ENCODE peak calls at places on chromosome 15, in five cellular contexts. P is brain microvascular endothelial cell, K is kidney, R is transverse colon, I is heart right ventricle. U is an unnamed sample.

GRCh38 chr15:100036030-100036429 is 302.8 kb upstream of the LYSMD4 start:
- DNase-seq in P (no peak), K (no peak), R (no peak), I (no peak), U (no peak)

GRCh38 chr15:33154366-33155166 is 39.9 kb downstream of the FMN1 start:
- DNase-seq in P (peak; percentile 51), K (no peak), R (peak; percentile 30), I (no peak), U (no peak)

GRCh38 chr15:40115670-40116093 is 7.0 kb upstream of the BMF start:
- DNase-seq in P (no peak), K (peak; percentile 91), R (peak; percentile 78), I (peak; percentile 48), U (no peak)

GRCh38 chr15:39770748-39771689 is 11.6 kb downstream of the FSIP1 start:
- DNase-seq in P (peak; percentile 83), K (no peak), R (no peak), I (no peak), U (no peak)

GRCh38 chr15:25175033-25175788 is 220.4 kb downstream of the SNRPN start:
- DNase-seq in P (no peak), K (peak; percentile 51), R (no peak), I (peak; percentile 1), U (peak; percentile 51)

GRCh38 chr15:84810073-84810840 is 6.9 kb upstream of the ALPK3 start:
- DNase-seq in P (no peak), K (no peak), R (no peak), I (no peak), U (no peak)

GRCh38 chr15:43190178-43190577 is 5.0 kb downstream of the CCNDBP1 start:
- DNase-seq in P (no peak), K (no peak), R (no peak), I (peak; percentile 74), U (no peak)

GRCh38 chr15:98330692-98331435 is 317.5 kb upstream of the IGF1R start:
- DNase-seq in P (no peak), K (no peak), R (no peak), I (no peak), U (no peak)

GRCh38 chr15:78040653-78041244 is 36.8 kb downstream of the TBC1D2B start:
- DNase-seq in P (no peak), K (no peak), R (no peak), I (no peak), U (no peak)

GRCh38 chr15:53588773-53589172 is 170.7 kb downstream of the WDR72 start:
- DNase-seq in P (peak; percentile 96), K (no peak), R (no peak), I (no peak), U (no peak)

GRCh38 chr15:52800852-52801747 is 11.0 kb upstream of the ONECUT1 start:
- DNase-seq in P (no peak), K (no peak), R (no peak), I (no peak), U (no peak)

GRCh38 chr15:28984421-28985375 is 98.9 kb downstream of the APBA2 start:
- DNase-seq in P (peak; percentile 60), K (no peak), R (no peak), I (no peak), U (no peak)

GRCh38 chr15:57649138-57649537 is 57.4 kb upstream of the POLR2M start:
- DNase-seq in P (no peak), K (no peak), R (no peak), I (no peak), U (no peak)

GRCh38 chr15:56832125-56832524 is 86.3 kb upstream of the TCF12 start:
- DNase-seq in P (no peak), K (no peak), R (peak; percentile 58), I (peak; percentile 43), U (no peak)

GRCh38 chr15:26197719-26198118 is 334.6 kb upstream of the ATP10A start:
- DNase-seq in P (no peak), K (no peak), R (no peak), I (no peak), U (no peak)

GRCh38 chr15:73331501-73331900 is 37.3 kb downstream of the HCN4 start:
- DNase-seq in P (no peak), K (peak; percentile 14), R (no peak), I (no peak), U (no peak)

GRCh38 chr15:63481105-63481810 is 23.1 kb upstream of the USP3 start:
- DNase-seq in P (no peak), K (peak; percentile 15), R (no peak), I (no peak), U (no peak)

GRCh38 chr15:37094542-37095196 is 5.7 kb downstream of the MEIS2 start:
- DNase-seq in P (no peak), K (no peak), R (no peak), I (no peak), U (no peak)

GRCh38 chr15:63052961-63053698 is 10.6 kb downstream of the TPM1 start:
- DNase-seq in P (no peak), K (peak; percentile 81), R (peak; percentile 42), I (peak; percentile 36), U (no peak)

GRCh38 chr15:73078291-73078690 is 26.0 kb downstream of the NEO1 start:
- DNase-seq in P (no peak), K (no peak), R (no peak), I (no peak), U (no peak)

GRCh38 chr15:66765478-66766281 is 63.6 kb downstream of the SMAD6 start:
- DNase-seq in P (no peak), K (peak; percentile 93), R (peak; percentile 67), I (no peak), U (no peak)

GRCh38 chr15:92463826-92464225 is 70.1 kb downstream of the ST8SIA2 start:
- DNase-seq in P (no peak), K (no peak), R (no peak), I (no peak), U (no peak)

GRCh38 chr15:40243126-40243810 is 4.4 kb downstream of the PAK6 start:
- DNase-seq in P (no peak), K (no peak), R (no peak), I (no peak), U (no peak)

GRCh38 chr15:56128081-56128480 is 115.6 kb downstream of the RFX7 start:
- DNase-seq in P (no peak), K (no peak), R (no peak), I (no peak), U (no peak)

GRCh38 chr15:84684092-84684491 is 26.1 kb upstream of the NMB start:
- DNase-seq in P (peak; percentile 93), K (no peak), R (no peak), I (no peak), U (no peak)

GRCh38 chr15:77889009-77889806 is 188.3 kb downstream of the TBC1D2B start:
- DNase-seq in P (peak; percentile 16), K (peak; percentile 67), R (no peak), I (no peak), U (peak; percentile 66)

GRCh38 chr15:40323953-40324937 is 753 bp downstream of the INAFM2 start:
- DNase-seq in P (no peak), K (peak; percentile 85), R (no peak), I (peak; percentile 52), U (peak; percentile 82)

GRCh38 chr15:60006203-60006782 is 2.2 kb downstream of the FOXB1 start:
- DNase-seq in P (no peak), K (peak; percentile 70), R (peak; percentile 35), I (no peak), U (no peak)
- H3K4me3 ChIP-seq in P (peak overlapping the region; percentile 31), K (peak overlapping the region; percentile 38), R (peak overlapping the region; percentile 39), I (peak overlapping the region; percentile 57), U (peak overlapping the region; percentile 26)

DNA sequence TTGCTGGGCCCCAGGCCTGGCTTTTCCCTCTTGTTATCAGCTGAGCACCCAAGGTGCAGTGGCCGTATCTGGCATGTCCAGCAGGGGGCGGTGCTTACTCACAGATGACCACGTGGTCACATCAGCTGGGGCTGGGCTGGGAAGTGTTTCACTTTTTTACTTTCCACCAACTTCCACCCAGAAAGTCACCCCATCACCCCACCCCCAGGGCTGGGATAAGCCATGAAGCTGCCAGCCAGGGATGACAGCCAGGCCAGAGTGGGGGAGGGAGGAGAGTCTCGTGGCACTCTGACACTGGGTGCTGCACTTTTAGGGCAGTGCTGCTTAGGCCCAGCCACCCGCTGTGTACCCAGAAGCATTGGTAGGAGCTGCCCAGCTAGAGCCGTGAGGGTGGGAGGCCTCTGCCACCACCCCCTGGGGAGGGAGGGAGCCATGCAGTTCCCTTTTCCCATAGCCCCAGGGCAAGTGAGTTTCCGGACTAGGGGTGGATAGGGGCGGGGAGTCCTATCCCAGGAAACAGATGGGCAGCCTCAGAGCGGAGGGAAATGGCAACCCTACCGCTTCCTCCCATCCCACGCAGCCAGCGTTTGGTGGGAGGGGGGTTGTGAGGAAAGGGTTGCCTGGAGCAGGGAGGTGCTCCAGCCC is 6.1 kb downstream of the PPCDC start:
- DNase-seq in P (peak; percentile 85), K (peak; percentile 96), R (peak; percentile 95), I (peak; percentile 94), U (peak; percentile 96)
- H3K4me3 ChIP-seq in P (peak overlapping the region; percentile 30), K (no peak overlapping the region), R (no peak overlapping the region), I (peak overlapping the region; percentile 32), U (no peak overlapping the region)

GRCh38 chr15:74543583-74543982 is 2.6 kb downstream of the ARID3B start:
- DNase-seq in P (no peak), K (no peak), R (no peak), I (no peak), U (no peak)
- H3K4me3 ChIP-seq in P (no peak overlapping the region), K (peak overlapping the region; percentile 8), R (no peak overlapping the region), I (no peak overlapping the region), U (no peak overlapping the region)

DNA sequence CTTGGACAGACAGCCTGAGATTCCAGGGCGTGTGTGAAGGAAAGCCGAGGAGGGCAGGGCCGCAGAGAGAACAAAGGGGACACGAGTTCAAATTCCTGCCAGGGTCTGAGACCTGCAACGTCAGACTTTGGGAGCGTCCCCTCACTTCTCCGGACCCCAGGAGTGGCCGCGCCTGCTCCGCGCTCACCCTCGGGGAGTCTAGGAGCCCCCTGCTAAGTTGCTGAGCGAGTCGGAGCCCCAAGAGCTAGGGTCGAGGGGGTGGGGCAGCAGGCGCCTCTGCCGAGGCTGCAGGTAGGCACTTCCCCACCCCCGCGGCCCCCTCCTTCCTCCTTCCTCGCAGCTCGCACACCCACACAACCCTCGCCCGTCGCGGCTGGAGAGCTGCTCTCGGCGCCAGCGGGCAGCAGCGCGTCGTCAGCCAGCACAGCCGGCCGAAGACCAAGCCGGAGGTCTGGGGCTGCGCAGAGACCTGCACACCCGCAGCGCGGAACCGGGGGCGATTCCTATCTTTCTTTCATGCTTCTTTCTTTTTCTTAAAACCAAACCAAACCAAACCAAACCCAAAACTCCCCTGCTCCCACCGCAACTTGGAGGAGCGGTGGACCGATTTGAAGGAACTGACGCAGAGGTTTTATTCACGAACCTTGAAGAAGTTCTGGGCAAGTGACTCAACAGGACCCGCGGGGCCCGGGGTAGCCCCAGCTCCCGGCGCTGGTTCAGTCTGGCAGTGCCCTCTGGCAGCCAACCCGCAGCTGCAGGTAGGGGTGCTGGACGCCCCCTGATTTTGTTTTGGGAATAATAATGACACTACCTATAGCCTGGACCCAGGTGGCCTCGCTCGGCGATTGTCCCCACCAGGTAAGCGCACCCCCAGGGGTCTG is at the start of gene ANKRD34C:
- DNase-seq in P (no peak), K (no peak), R (no peak), I (no peak), U (peak; percentile 73)
- H3K4me3 ChIP-seq in P (no peak within 1 kb of the TSS), K (no peak within 1 kb of the TSS), R (no peak within 1 kb of the TSS), I (no peak within 1 kb of the TSS), U (no peak within 1 kb of the TSS)

U was measured in RWPE2.